ENCODE peak calls at places on chromosomes 3 and 15, in ten cellular contexts. D is tibial nerve, L is mammary epithelial cell, Y is ovary, W is adrenal gland, F is foreskin fibroblast, C is psoas muscle, V is DND-41, G is A549, P is AG04450. U is an unnamed sample.

GRCh38 chr15:64597469-64597806 is 137.1 kb downstream of the ZNF609 start:
- DNase-seq in D (no peak), L (no peak), Y (no peak), W (peak), F (no peak), C (no peak), V (no peak), G (no peak), P (no peak), U (no peak)

GRCh38 chr3:13657660-13658435 is 108.9 kb downstream of the FBLN2 start:
- DNase-seq in D (no peak), L (peak), Y (no peak), W (peak), F (peak), C (peak), V (peak), G (peak), P (no peak), U (no peak)

GRCh38 chr3:12194669-12195161 is 36.0 kb upstream of the TIMP4 start:
- DNase-seq in D (no peak), L (peak), Y (no peak), W (no peak), F (no peak), C (no peak), V (no peak), G (peak), P (no peak), U (no peak)

GRCh38 chr3:15875016-15875689 is 77.4 kb upstream of the ANKRD28 start:
- DNase-seq in D (no peak), L (peak), Y (no peak), W (no peak), F (peak), C (no peak), V (no peak), G (no peak), P (no peak), U (no peak)

GRCh38 chr15:81547517-81548132 is 173.6 kb upstream of the TMC3 start:
- DNase-seq in D (no peak), L (no peak), Y (no peak), W (no peak), F (no peak), C (no peak), V (no peak), G (no peak), P (no peak), U (no peak)

GRCh38 chr3:12557472-12558105 is 702 bp downstream of the MKRN2 start:
- DNase-seq in D (no peak), L (peak), Y (no peak), W (no peak), F (no peak), C (no peak), V (no peak), G (no peak), P (no peak), U (no peak)

GRCh38 chr3:191973820-191974219 is 512.9 kb downstream of the PYDC2 start:
- DNase-seq in D (no peak), L (no peak), Y (no peak), W (no peak), F (no peak), C (no peak), V (no peak), G (no peak), P (no peak), U (no peak)

GRCh38 chr3:126467611-126467955 is 8.1 kb downstream of the ZXDC start:
- DNase-seq in D (no peak), L (no peak), Y (no peak), W (peak), F (no peak), C (no peak), V (no peak), G (no peak), P (no peak), U (peak)

GRCh38 chr3:10370429-10370828 is 49.5 kb upstream of the SEC13 start:
- DNase-seq in D (no peak), L (no peak), Y (no peak), W (no peak), F (peak), C (no peak), V (no peak), G (no peak), P (peak), U (no peak)

GRCh38 chr3:61564405-61565059 is 3.2 kb downstream of the PTPRG start:
- DNase-seq in D (peak), L (no peak), Y (peak), W (peak), F (peak), C (peak), V (no peak), G (no peak), P (peak), U (peak)

GRCh38 chr15:45274636-45275035 is 22.6 kb downstream of the SLC28A2 start:
- DNase-seq in D (no peak), L (no peak), Y (no peak), W (no peak), F (no peak), C (no peak), V (no peak), G (no peak), P (no peak), U (no peak)

GRCh38 chr3:135059580-135059979 is 264.5 kb downstream of the EPHB1 start:
- DNase-seq in D (no peak), L (no peak), Y (no peak), W (no peak), F (no peak), C (no peak), V (no peak), G (no peak), P (no peak), U (peak)

GRCh38 chr15:81054236-81054635 is 53.5 kb downstream of the TLNRD1 start:
- DNase-seq in D (no peak), L (peak), Y (no peak), W (no peak), F (peak), C (no peak), V (no peak), G (no peak), P (no peak), U (no peak)

GRCh38 chr15:83010709-83011270 is 649 bp downstream of the C15orf40 start:
- DNase-seq in D (peak), L (peak), Y (peak), W (peak), F (peak), C (peak), V (peak), G (peak), P (peak), U (peak)

GRCh38 chr3:115324056-115324455 is 177.0 kb upstream of the ZBTB20 start:
- DNase-seq in D (no peak), L (no peak), Y (no peak), W (no peak), F (no peak), C (no peak), V (no peak), G (no peak), P (no peak), U (no peak)

GRCh38 chr15:63234479-63234878 is 42.9 kb upstream of the APH1B start:
- DNase-seq in D (peak), L (peak), Y (peak), W (peak), F (no peak), C (peak), V (no peak), G (peak), P (no peak), U (peak)

GRCh38 chr3:13123765-13124164 is 50.5 kb upstream of the IQSEC1 start:
- DNase-seq in D (no peak), L (no peak), Y (no peak), W (no peak), F (no peak), C (no peak), V (no peak), G (no peak), P (no peak), U (no peak)

GRCh38 chr15:82535566-82536408 is 4.5 kb downstream of the RPS17 start:
- DNase-seq in D (no peak), L (no peak), Y (no peak), W (no peak), F (no peak), C (no peak), V (no peak), G (no peak), P (no peak), U (no peak)

GRCh38 chr15:71804695-71805470 is 5.5 kb upstream of the NR2E3 start:
- DNase-seq in D (no peak), L (no peak), Y (no peak), W (no peak), F (no peak), C (no peak), V (no peak), G (no peak), P (no peak), U (no peak)

GRCh38 chr3:64501298-64501906 is 186.4 kb downstream of the ADAMTS9 start:
- DNase-seq in D (no peak), L (no peak), Y (no peak), W (no peak), F (no peak), C (no peak), V (no peak), G (no peak), P (peak), U (no peak)

GRCh38 chr3:17972889-17973558 is 230.6 kb upstream of the TBC1D5 start:
- DNase-seq in D (no peak), L (no peak), Y (no peak), W (no peak), F (no peak), C (no peak), V (no peak), G (no peak), P (no peak), U (no peak)

GRCh38 chr3:9135930-9136525 is 113.4 kb downstream of the SRGAP3 start:
- DNase-seq in D (no peak), L (no peak), Y (peak), W (no peak), F (no peak), C (peak), V (no peak), G (no peak), P (no peak), U (no peak)

GRCh38 chr3:153348457-153349137 is 186.6 kb downstream of the RAP2B start:
- DNase-seq in D (no peak), L (peak), Y (no peak), W (no peak), F (no peak), C (no peak), V (no peak), G (no peak), P (no peak), U (no peak)

GRCh38 chr3:186331043-186331442 is 31.0 kb downstream of the DGKG start:
- DNase-seq in D (no peak), L (no peak), Y (no peak), W (no peak), F (no peak), C (no peak), V (no peak), G (no peak), P (no peak), U (no peak)

GRCh38 chr3:120274739-120275167 is 10.3 kb downstream of the GPR156 start:
- DNase-seq in D (no peak), L (no peak), Y (no peak), W (peak), F (no peak), C (no peak), V (no peak), G (no peak), P (peak), U (no peak)

GRCh38 chr3:169952045-169952444 is 14.6 kb upstream of the SEC62 start:
- DNase-seq in D (no peak), L (no peak), Y (no peak), W (no peak), F (peak), C (no peak), V (no peak), G (no peak), P (no peak), U (no peak)

GRCh38 chr3:170732660-170733245 is 137.2 kb downstream of the RPL22L1 start:
- DNase-seq in D (no peak), L (no peak), Y (no peak), W (no peak), F (no peak), C (no peak), V (no peak), G (no peak), P (no peak), U (no peak)

GRCh38 chr15:87365221-87365620 is 891.3 kb downstream of the NTRK3 start:
- DNase-seq in D (no peak), L (peak), Y (no peak), W (no peak), F (peak), C (no peak), V (no peak), G (no peak), P (peak), U (no peak)

GRCh38 chr3:83770664-83771402 is 1188.0 kb upstream of the CADM2 start:
- DNase-seq in D (no peak), L (no peak), Y (no peak), W (no peak), F (no peak), C (no peak), V (no peak), G (no peak), P (no peak), U (no peak)

GRCh38 chr3:43689766-43690399 is 855 bp upstream of the ABHD5 start:
- DNase-seq in D (no peak), L (peak), Y (no peak), W (peak), F (no peak), C (no peak), V (no peak), G (no peak), P (no peak), U (no peak)

GRCh38 chr15:22257668-22258401 is 177.5 kb downstream of the OR4M2 start:
- DNase-seq in D (no peak), L (no peak), Y (no peak), W (no peak), F (no peak), C (no peak), V (no peak), G (no peak), P (no peak), U (no peak)

GRCh38 chr3:30286007-30286669 is 320.3 kb upstream of the TGFBR2 start:
- DNase-seq in D (peak), L (peak), Y (peak), W (peak), F (peak), C (peak), V (no peak), G (peak), P (peak), U (peak)

DNA sequence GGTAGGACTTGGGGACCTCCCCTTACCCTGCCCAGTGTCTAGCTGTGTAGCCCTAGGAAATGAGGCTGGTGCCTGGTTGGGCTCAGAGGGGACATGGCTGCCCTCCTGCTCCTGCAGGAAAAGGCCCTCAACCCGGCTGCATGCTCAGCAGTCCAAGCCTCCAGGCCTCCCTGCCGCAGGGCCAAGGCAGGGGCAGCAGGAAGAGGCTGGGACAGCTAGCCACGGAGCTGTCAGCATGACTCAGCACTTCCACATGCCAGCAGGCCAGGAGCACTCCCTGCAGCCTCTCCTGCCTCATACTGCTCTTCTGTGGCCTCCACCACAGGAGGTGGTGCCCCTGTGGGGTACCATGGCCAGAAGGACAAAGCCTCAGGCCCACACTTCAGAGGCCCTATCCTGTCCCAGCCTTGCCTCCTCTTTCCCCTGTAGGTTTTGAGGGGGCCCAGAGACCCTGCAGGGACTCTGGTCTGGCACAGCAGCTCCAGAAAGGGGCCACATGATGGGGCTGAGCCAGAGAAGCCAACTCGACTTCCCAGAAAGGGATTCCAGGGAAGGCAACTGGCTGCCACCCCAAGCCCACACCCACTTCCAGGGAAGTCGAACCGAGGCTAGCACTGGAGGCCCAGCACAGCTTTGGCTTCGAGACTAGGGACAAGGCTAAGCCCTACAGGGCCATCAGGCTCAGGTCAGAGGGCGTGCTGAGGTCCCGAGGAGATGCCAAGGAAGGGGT is 19.5 kb downstream of the TKT start:
- DNase-seq in D (peak), L (peak), Y (peak), W (peak), F (peak), C (peak), V (no peak), G (peak), P (peak), U (no peak)
- TF ChIP-seq CTCF in D (no peak), L (no peak), Y (no peak), W (no peak), F (no peak), C (no peak), V (no peak), G (no peak), P (no peak), U (no peak)

GRCh38 chr15:31263751-31264533 is 62.7 kb upstream of the KLF13 start:
- DNase-seq in D (no peak), L (peak), Y (no peak), W (peak), F (no peak), C (peak), V (peak), G (no peak), P (no peak), U (peak)

GRCh38 chr15:31262901-31263671 is 63.5 kb upstream of the KLF13 start:
- DNase-seq in D (no peak), L (peak), Y (no peak), W (peak), F (peak), C (no peak), V (no peak), G (no peak), P (no peak), U (peak)

GRCh38 chr15:31265090-31265870 is 61.4 kb upstream of the KLF13 start:
- DNase-seq in D (no peak), L (no peak), Y (no peak), W (peak), F (no peak), C (no peak), V (peak), G (no peak), P (no peak), U (peak)

GRCh38 chr15:31265871-31266711 is 60.5 kb upstream of the KLF13 start:
- DNase-seq in D (no peak), L (no peak), Y (no peak), W (peak), F (peak), C (no peak), V (peak), G (no peak), P (no peak), U (peak)

GRCh38 chr15:31264534-31265089 is 62.0 kb upstream of the KLF13 start:
- DNase-seq in D (no peak), L (no peak), Y (no peak), W (peak), F (no peak), C (no peak), V (no peak), G (no peak), P (no peak), U (peak)
- H3K4me3 ChIP-seq in D (no peak), L (no peak), Y (no peak), W (no peak), F (no peak), C (no peak), V (peak), G (no peak), P (no peak), U (no peak)

DNA sequence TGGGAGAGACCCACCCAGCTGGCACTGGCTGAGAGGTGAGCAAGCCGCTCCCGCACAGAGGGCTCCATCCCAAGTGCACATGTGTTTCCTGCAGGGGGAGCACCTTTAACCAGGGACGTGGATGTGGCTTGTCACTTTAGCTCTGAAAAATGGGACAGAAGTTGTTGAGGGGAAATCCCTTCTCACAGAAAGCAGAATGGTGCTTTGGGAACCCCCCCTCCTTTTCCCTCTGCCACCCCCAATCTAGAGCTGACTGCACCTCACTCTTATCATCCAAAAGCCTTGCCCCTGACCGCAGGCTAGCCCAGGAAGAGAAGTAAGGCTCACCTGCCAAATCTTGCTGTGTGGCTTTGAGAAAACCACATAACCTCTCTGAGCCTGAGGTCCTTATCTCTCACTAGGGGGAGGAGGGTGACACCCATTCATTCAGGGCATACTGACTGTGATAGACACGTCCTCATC is 77.9 kb downstream of the RPN1 start:
- DNase-seq in D (no peak), L (no peak), Y (no peak), W (no peak), F (no peak), C (no peak), V (peak), G (peak), P (no peak), U (no peak)
- TF ChIP-seq CTCF in D (no peak), L (peak), Y (no peak), W (no peak), F (peak), C (no peak), V (peak), G (no peak), P (peak), U (no peak)

DNA sequence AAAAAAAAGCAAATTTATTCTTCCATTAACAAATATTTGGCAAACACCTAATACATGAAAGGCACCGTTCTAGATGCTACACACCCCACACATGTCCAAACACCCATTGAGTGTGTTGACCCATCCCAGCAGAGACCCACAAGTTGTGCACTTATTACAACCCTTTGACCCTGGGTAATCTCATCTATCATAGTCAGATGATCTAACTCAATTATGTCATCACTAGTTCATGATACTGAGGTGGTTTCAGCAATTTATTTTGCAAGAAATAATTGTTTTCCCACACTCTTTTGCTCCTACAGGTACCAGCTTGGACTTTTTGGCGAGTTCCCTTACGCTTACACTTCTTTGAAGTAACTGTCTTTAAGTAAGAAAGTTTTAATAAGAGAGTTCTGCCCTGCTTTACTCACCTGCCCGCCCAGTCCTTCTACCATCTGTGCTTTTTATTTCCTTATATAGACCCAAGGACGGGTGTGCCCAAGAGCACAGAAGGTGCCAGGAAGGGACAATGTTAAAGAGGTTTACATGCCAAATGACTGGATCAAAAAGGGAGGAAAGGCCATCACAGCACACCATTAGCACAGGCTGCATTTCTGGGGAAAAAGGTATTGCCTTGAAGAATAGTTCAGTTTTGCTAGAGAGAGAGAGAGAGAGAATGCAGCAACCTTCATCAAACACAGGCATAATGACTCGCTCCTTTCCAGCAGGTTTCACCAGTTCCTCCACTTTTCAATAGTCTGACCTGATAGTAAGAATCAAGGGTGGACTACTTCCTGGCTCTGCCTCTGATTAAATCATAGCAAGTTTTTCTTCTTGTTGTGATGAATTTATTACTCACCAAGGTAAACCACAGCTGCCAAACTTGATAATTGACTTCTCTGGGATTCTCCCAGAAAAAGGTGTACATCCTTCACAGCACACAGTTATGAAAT is 54.5 kb upstream of the ATP11B start:
- DNase-seq in D (no peak), L (peak), Y (no peak), W (no peak), F (no peak), C (no peak), V (no peak), G (no peak), P (no peak), U (no peak)
- H3K4me3 ChIP-seq in D (no peak), L (no peak), Y (no peak), W (no peak), F (no peak), C (peak), V (no peak), G (no peak), P (no peak), U (no peak)

GRCh38 chr3:107794664-107795443 is 272.1 kb downstream of the BBX start:
- DNase-seq in D (peak), L (no peak), Y (no peak), W (no peak), F (peak), C (peak), V (no peak), G (no peak), P (no peak), U (no peak)
- TF ChIP-seq CTCF in D (no peak), L (no peak), Y (no peak), W (peak), F (peak), C (peak), V (peak), G (peak), P (peak), U (no peak)